ENCODE peak calls at places on chromosomes 2 and 18, in ten cellular contexts. One of them, this sample, is unnamed.

GRCh38 chr2:180657054-180657453 is 323.4 kb upstream of the UBE2E3 start:
- ATAC-seq in heart right ventricle: no peak
- ATAC-seq in naive thymus-derived CD8-positive, alpha-beta T cell: no peak
- ATAC-seq in psoas muscle: peak; percentile 44
- ATAC-seq in effector memory CD8-positive, alpha-beta T cell: no peak
- ATAC-seq in activated CD8-positive, alpha-beta memory T cell treated with anti-CD3 and anti-CD28 coated beads, Interleukin-2, amount 10 ng/mL, durations not matched to agents 7 days and 5 days: no peak
- ATAC-seq in stimulated activated naive CD8-positive, alpha-beta T cell treated with anti-CD3 and anti-CD28 coated beads, Interleukin-15, Interleukin-2, amounts not matched to agents 100 U/mL and 50 U/mL, for 24 hours: no peak
- ATAC-seq in activated CD4-positive, alpha-beta T cell treated with anti-CD3 and anti-CD28 coated beads for 36 hours: no peak
- ATAC-seq in CD4-positive, CD25-positive, alpha-beta regulatory T cell: no peak
- ATAC-seq in Right ventricle myocardium superior: no peak
- ATAC-seq in this sample: no peak

GRCh38 chr2:72718906-72719305 is 106.9 kb downstream of the EXOC6B start:
- ATAC-seq in Right ventricle myocardium superior: no peak
- ATAC-seq in effector memory CD8-positive, alpha-beta T cell: no peak
- ATAC-seq in activated CD4-positive, alpha-beta T cell treated with anti-CD3 and anti-CD28 coated beads for 36 hours: no peak
- ATAC-seq in CD4-positive, CD25-positive, alpha-beta regulatory T cell: no peak
- ATAC-seq in naive thymus-derived CD8-positive, alpha-beta T cell: no peak
- ATAC-seq in stimulated activated naive CD8-positive, alpha-beta T cell treated with anti-CD3 and anti-CD28 coated beads, Interleukin-15, Interleukin-2, amounts not matched to agents 100 U/mL and 50 U/mL, for 24 hours: no peak
- ATAC-seq in heart right ventricle: no peak
- ATAC-seq in psoas muscle: no peak
- ATAC-seq in activated CD8-positive, alpha-beta memory T cell treated with anti-CD3 and anti-CD28 coated beads, Interleukin-2, amount 10 ng/mL, durations not matched to agents 7 days and 5 days: no peak
- ATAC-seq in this sample: no peak

GRCh38 chr2:85737481-85737880 is 16.3 kb upstream of the ATOH8 start:
- ATAC-seq in heart right ventricle: peak; percentile 53
- ATAC-seq in Right ventricle myocardium superior: peak; percentile 51
- ATAC-seq in CD4-positive, CD25-positive, alpha-beta regulatory T cell: no peak
- ATAC-seq in activated CD8-positive, alpha-beta memory T cell treated with anti-CD3 and anti-CD28 coated beads, Interleukin-2, amount 10 ng/mL, durations not matched to agents 7 days and 5 days: no peak
- ATAC-seq in effector memory CD8-positive, alpha-beta T cell: no peak
- ATAC-seq in activated CD4-positive, alpha-beta T cell treated with anti-CD3 and anti-CD28 coated beads for 36 hours: no peak
- ATAC-seq in stimulated activated naive CD8-positive, alpha-beta T cell treated with anti-CD3 and anti-CD28 coated beads, Interleukin-15, Interleukin-2, amounts not matched to agents 100 U/mL and 50 U/mL, for 24 hours: no peak
- ATAC-seq in naive thymus-derived CD8-positive, alpha-beta T cell: no peak
- ATAC-seq in psoas muscle: peak; percentile 17
- ATAC-seq in this sample: no peak

GRCh38 chr2:179239194-179239593 is 25.4 kb downstream of the SESTD1 start:
- ATAC-seq in psoas muscle: no peak
- ATAC-seq in naive thymus-derived CD8-positive, alpha-beta T cell: peak; percentile 92
- ATAC-seq in effector memory CD8-positive, alpha-beta T cell: no peak
- ATAC-seq in Right ventricle myocardium superior: no peak
- ATAC-seq in activated CD4-positive, alpha-beta T cell treated with anti-CD3 and anti-CD28 coated beads for 36 hours: peak; percentile 88
- ATAC-seq in stimulated activated naive CD8-positive, alpha-beta T cell treated with anti-CD3 and anti-CD28 coated beads, Interleukin-15, Interleukin-2, amounts not matched to agents 100 U/mL and 50 U/mL, for 24 hours: peak; percentile 79
- ATAC-seq in activated CD8-positive, alpha-beta memory T cell treated with anti-CD3 and anti-CD28 coated beads, Interleukin-2, amount 10 ng/mL, durations not matched to agents 7 days and 5 days: peak; percentile 39
- ATAC-seq in heart right ventricle: no peak
- ATAC-seq in CD4-positive, CD25-positive, alpha-beta regulatory T cell: peak; percentile 84
- ATAC-seq in this sample: no peak

GRCh38 chr18:62198259-62198658 is 11.2 kb downstream of the RELCH start:
- ATAC-seq in psoas muscle: no peak
- ATAC-seq in Right ventricle myocardium superior: no peak
- ATAC-seq in stimulated activated naive CD8-positive, alpha-beta T cell treated with anti-CD3 and anti-CD28 coated beads, Interleukin-15, Interleukin-2, amounts not matched to agents 100 U/mL and 50 U/mL, for 24 hours: peak; percentile 71
- ATAC-seq in effector memory CD8-positive, alpha-beta T cell: no peak
- ATAC-seq in CD4-positive, CD25-positive, alpha-beta regulatory T cell: no peak
- ATAC-seq in activated CD4-positive, alpha-beta T cell treated with anti-CD3 and anti-CD28 coated beads for 36 hours: peak; percentile 84
- ATAC-seq in activated CD8-positive, alpha-beta memory T cell treated with anti-CD3 and anti-CD28 coated beads, Interleukin-2, amount 10 ng/mL, durations not matched to agents 7 days and 5 days: no peak
- ATAC-seq in naive thymus-derived CD8-positive, alpha-beta T cell: no peak
- ATAC-seq in heart right ventricle: no peak
- ATAC-seq in this sample: no peak

GRCh38 chr2:241289597-241289996 is 25.9 kb downstream of the HDLBP start:
- ATAC-seq in Right ventricle myocardium superior: no peak
- ATAC-seq in activated CD8-positive, alpha-beta memory T cell treated with anti-CD3 and anti-CD28 coated beads, Interleukin-2, amount 10 ng/mL, durations not matched to agents 7 days and 5 days: no peak
- ATAC-seq in effector memory CD8-positive, alpha-beta T cell: no peak
- ATAC-seq in stimulated activated naive CD8-positive, alpha-beta T cell treated with anti-CD3 and anti-CD28 coated beads, Interleukin-15, Interleukin-2, amounts not matched to agents 100 U/mL and 50 U/mL, for 24 hours: no peak
- ATAC-seq in CD4-positive, CD25-positive, alpha-beta regulatory T cell: no peak
- ATAC-seq in naive thymus-derived CD8-positive, alpha-beta T cell: no peak
- ATAC-seq in psoas muscle: no peak
- ATAC-seq in activated CD4-positive, alpha-beta T cell treated with anti-CD3 and anti-CD28 coated beads for 36 hours: no peak
- ATAC-seq in heart right ventricle: no peak
- ATAC-seq in this sample: no peak

GRCh38 chr18:24408496-24408895 is 10.9 kb upstream of the OSBPL1A start:
- ATAC-seq in psoas muscle: no peak
- ATAC-seq in stimulated activated naive CD8-positive, alpha-beta T cell treated with anti-CD3 and anti-CD28 coated beads, Interleukin-15, Interleukin-2, amounts not matched to agents 100 U/mL and 50 U/mL, for 24 hours: no peak
- ATAC-seq in naive thymus-derived CD8-positive, alpha-beta T cell: no peak
- ATAC-seq in effector memory CD8-positive, alpha-beta T cell: no peak
- ATAC-seq in CD4-positive, CD25-positive, alpha-beta regulatory T cell: no peak
- ATAC-seq in activated CD4-positive, alpha-beta T cell treated with anti-CD3 and anti-CD28 coated beads for 36 hours: no peak
- ATAC-seq in activated CD8-positive, alpha-beta memory T cell treated with anti-CD3 and anti-CD28 coated beads, Interleukin-2, amount 10 ng/mL, durations not matched to agents 7 days and 5 days: no peak
- ATAC-seq in heart right ventricle: no peak
- ATAC-seq in Right ventricle myocardium superior: no peak
- ATAC-seq in this sample: no peak

GRCh38 chr2:127656569-127657231 is 10.7 kb downstream of the GPR17 start:
- ATAC-seq in psoas muscle: no peak
- ATAC-seq in effector memory CD8-positive, alpha-beta T cell: no peak
- ATAC-seq in naive thymus-derived CD8-positive, alpha-beta T cell: no peak
- ATAC-seq in heart right ventricle: no peak
- ATAC-seq in activated CD8-positive, alpha-beta memory T cell treated with anti-CD3 and anti-CD28 coated beads, Interleukin-2, amount 10 ng/mL, durations not matched to agents 7 days and 5 days: no peak
- ATAC-seq in stimulated activated naive CD8-positive, alpha-beta T cell treated with anti-CD3 and anti-CD28 coated beads, Interleukin-15, Interleukin-2, amounts not matched to agents 100 U/mL and 50 U/mL, for 24 hours: no peak
- ATAC-seq in activated CD4-positive, alpha-beta T cell treated with anti-CD3 and anti-CD28 coated beads for 36 hours: no peak
- ATAC-seq in CD4-positive, CD25-positive, alpha-beta regulatory T cell: no peak
- ATAC-seq in Right ventricle myocardium superior: no peak
- ATAC-seq in this sample: no peak

GRCh38 chr2:67259581-67260347 is 137.4 kb upstream of the ETAA1 start:
- ATAC-seq in stimulated activated naive CD8-positive, alpha-beta T cell treated with anti-CD3 and anti-CD28 coated beads, Interleukin-15, Interleukin-2, amounts not matched to agents 100 U/mL and 50 U/mL, for 24 hours: no peak
- ATAC-seq in naive thymus-derived CD8-positive, alpha-beta T cell: no peak
- ATAC-seq in activated CD8-positive, alpha-beta memory T cell treated with anti-CD3 and anti-CD28 coated beads, Interleukin-2, amount 10 ng/mL, durations not matched to agents 7 days and 5 days: no peak
- ATAC-seq in heart right ventricle: peak; percentile 64
- ATAC-seq in psoas muscle: peak; percentile 5
- ATAC-seq in Right ventricle myocardium superior: peak; percentile 66
- ATAC-seq in activated CD4-positive, alpha-beta T cell treated with anti-CD3 and anti-CD28 coated beads for 36 hours: no peak
- ATAC-seq in CD4-positive, CD25-positive, alpha-beta regulatory T cell: no peak
- ATAC-seq in effector memory CD8-positive, alpha-beta T cell: no peak
- ATAC-seq in this sample: no peak

GRCh38 chr2:225735844-225736243 is 336.3 kb downstream of the NYAP2 start:
- ATAC-seq in CD4-positive, CD25-positive, alpha-beta regulatory T cell: no peak
- ATAC-seq in stimulated activated naive CD8-positive, alpha-beta T cell treated with anti-CD3 and anti-CD28 coated beads, Interleukin-15, Interleukin-2, amounts not matched to agents 100 U/mL and 50 U/mL, for 24 hours: no peak
- ATAC-seq in heart right ventricle: no peak
- ATAC-seq in Right ventricle myocardium superior: no peak
- ATAC-seq in psoas muscle: peak; percentile 13
- ATAC-seq in activated CD4-positive, alpha-beta T cell treated with anti-CD3 and anti-CD28 coated beads for 36 hours: no peak
- ATAC-seq in naive thymus-derived CD8-positive, alpha-beta T cell: no peak
- ATAC-seq in activated CD8-positive, alpha-beta memory T cell treated with anti-CD3 and anti-CD28 coated beads, Interleukin-2, amount 10 ng/mL, durations not matched to agents 7 days and 5 days: no peak
- ATAC-seq in effector memory CD8-positive, alpha-beta T cell: no peak
- ATAC-seq in this sample: no peak

GRCh38 chr2:215274829-215275228 is 37.0 kb upstream of the ATIC start:
- ATAC-seq in Right ventricle myocardium superior: no peak
- ATAC-seq in stimulated activated naive CD8-positive, alpha-beta T cell treated with anti-CD3 and anti-CD28 coated beads, Interleukin-15, Interleukin-2, amounts not matched to agents 100 U/mL and 50 U/mL, for 24 hours: no peak
- ATAC-seq in activated CD4-positive, alpha-beta T cell treated with anti-CD3 and anti-CD28 coated beads for 36 hours: no peak
- ATAC-seq in activated CD8-positive, alpha-beta memory T cell treated with anti-CD3 and anti-CD28 coated beads, Interleukin-2, amount 10 ng/mL, durations not matched to agents 7 days and 5 days: no peak
- ATAC-seq in effector memory CD8-positive, alpha-beta T cell: no peak
- ATAC-seq in heart right ventricle: no peak
- ATAC-seq in CD4-positive, CD25-positive, alpha-beta regulatory T cell: no peak
- ATAC-seq in psoas muscle: no peak
- ATAC-seq in naive thymus-derived CD8-positive, alpha-beta T cell: no peak
- ATAC-seq in this sample: no peak

GRCh38 chr18:25453556-25454269 is 101.7 kb upstream of the ZNF521 start:
- ATAC-seq in heart right ventricle: peak; percentile 59
- ATAC-seq in activated CD8-positive, alpha-beta memory T cell treated with anti-CD3 and anti-CD28 coated beads, Interleukin-2, amount 10 ng/mL, durations not matched to agents 7 days and 5 days: no peak
- ATAC-seq in naive thymus-derived CD8-positive, alpha-beta T cell: no peak
- ATAC-seq in CD4-positive, CD25-positive, alpha-beta regulatory T cell: no peak
- ATAC-seq in stimulated activated naive CD8-positive, alpha-beta T cell treated with anti-CD3 and anti-CD28 coated beads, Interleukin-15, Interleukin-2, amounts not matched to agents 100 U/mL and 50 U/mL, for 24 hours: no peak
- ATAC-seq in effector memory CD8-positive, alpha-beta T cell: no peak
- ATAC-seq in activated CD4-positive, alpha-beta T cell treated with anti-CD3 and anti-CD28 coated beads for 36 hours: no peak
- ATAC-seq in psoas muscle: no peak
- ATAC-seq in Right ventricle myocardium superior: peak; percentile 84
- ATAC-seq in this sample: no peak

GRCh38 chr2:105431367-105432088 is 32.7 kb upstream of the FHL2 start:
- ATAC-seq in CD4-positive, CD25-positive, alpha-beta regulatory T cell: no peak
- ATAC-seq in psoas muscle: peak; percentile 92
- ATAC-seq in naive thymus-derived CD8-positive, alpha-beta T cell: no peak
- ATAC-seq in heart right ventricle: peak; percentile 76
- ATAC-seq in stimulated activated naive CD8-positive, alpha-beta T cell treated with anti-CD3 and anti-CD28 coated beads, Interleukin-15, Interleukin-2, amounts not matched to agents 100 U/mL and 50 U/mL, for 24 hours: no peak
- ATAC-seq in Right ventricle myocardium superior: peak; percentile 28
- ATAC-seq in activated CD8-positive, alpha-beta memory T cell treated with anti-CD3 and anti-CD28 coated beads, Interleukin-2, amount 10 ng/mL, durations not matched to agents 7 days and 5 days: no peak
- ATAC-seq in effector memory CD8-positive, alpha-beta T cell: no peak
- ATAC-seq in activated CD4-positive, alpha-beta T cell treated with anti-CD3 and anti-CD28 coated beads for 36 hours: no peak
- ATAC-seq in this sample: no peak

GRCh38 chr2:102262218-102263129 is 48.9 kb upstream of the IL1RL1 start:
- ATAC-seq in psoas muscle: no peak
- ATAC-seq in CD4-positive, CD25-positive, alpha-beta regulatory T cell: no peak
- ATAC-seq in effector memory CD8-positive, alpha-beta T cell: peak; percentile 64
- ATAC-seq in activated CD4-positive, alpha-beta T cell treated with anti-CD3 and anti-CD28 coated beads for 36 hours: no peak
- ATAC-seq in naive thymus-derived CD8-positive, alpha-beta T cell: no peak
- ATAC-seq in Right ventricle myocardium superior: no peak
- ATAC-seq in activated CD8-positive, alpha-beta memory T cell treated with anti-CD3 and anti-CD28 coated beads, Interleukin-2, amount 10 ng/mL, durations not matched to agents 7 days and 5 days: no peak
- ATAC-seq in heart right ventricle: no peak
- ATAC-seq in stimulated activated naive CD8-positive, alpha-beta T cell treated with anti-CD3 and anti-CD28 coated beads, Interleukin-15, Interleukin-2, amounts not matched to agents 100 U/mL and 50 U/mL, for 24 hours: no peak
- ATAC-seq in this sample: no peak

GRCh38 chr2:46188041-46188715 is 109.0 kb upstream of the EPAS1 start:
- ATAC-seq in activated CD8-positive, alpha-beta memory T cell treated with anti-CD3 and anti-CD28 coated beads, Interleukin-2, amount 10 ng/mL, durations not matched to agents 7 days and 5 days: no peak
- ATAC-seq in Right ventricle myocardium superior: no peak
- ATAC-seq in stimulated activated naive CD8-positive, alpha-beta T cell treated with anti-CD3 and anti-CD28 coated beads, Interleukin-15, Interleukin-2, amounts not matched to agents 100 U/mL and 50 U/mL, for 24 hours: no peak
- ATAC-seq in heart right ventricle: peak; percentile 10
- ATAC-seq in effector memory CD8-positive, alpha-beta T cell: no peak
- ATAC-seq in naive thymus-derived CD8-positive, alpha-beta T cell: no peak
- ATAC-seq in psoas muscle: no peak
- ATAC-seq in activated CD4-positive, alpha-beta T cell treated with anti-CD3 and anti-CD28 coated beads for 36 hours: no peak
- ATAC-seq in CD4-positive, CD25-positive, alpha-beta regulatory T cell: no peak
- ATAC-seq in this sample: no peak

GRCh38 chr2:53558867-53559266 is 208.7 kb upstream of the CHAC2 start:
- ATAC-seq in naive thymus-derived CD8-positive, alpha-beta T cell: no peak
- ATAC-seq in effector memory CD8-positive, alpha-beta T cell: no peak
- ATAC-seq in CD4-positive, CD25-positive, alpha-beta regulatory T cell: no peak
- ATAC-seq in heart right ventricle: no peak
- ATAC-seq in activated CD4-positive, alpha-beta T cell treated with anti-CD3 and anti-CD28 coated beads for 36 hours: no peak
- ATAC-seq in stimulated activated naive CD8-positive, alpha-beta T cell treated with anti-CD3 and anti-CD28 coated beads, Interleukin-15, Interleukin-2, amounts not matched to agents 100 U/mL and 50 U/mL, for 24 hours: no peak
- ATAC-seq in Right ventricle myocardium superior: no peak
- ATAC-seq in psoas muscle: no peak
- ATAC-seq in activated CD8-positive, alpha-beta memory T cell treated with anti-CD3 and anti-CD28 coated beads, Interleukin-2, amount 10 ng/mL, durations not matched to agents 7 days and 5 days: no peak
- ATAC-seq in this sample: no peak

GRCh38 chr18:332721-333513 is 65.1 kb upstream of the THOC1 start:
- ATAC-seq in Right ventricle myocardium superior: peak; percentile 79
- ATAC-seq in activated CD8-positive, alpha-beta memory T cell treated with anti-CD3 and anti-CD28 coated beads, Interleukin-2, amount 10 ng/mL, durations not matched to agents 7 days and 5 days: no peak
- ATAC-seq in activated CD4-positive, alpha-beta T cell treated with anti-CD3 and anti-CD28 coated beads for 36 hours: no peak
- ATAC-seq in stimulated activated naive CD8-positive, alpha-beta T cell treated with anti-CD3 and anti-CD28 coated beads, Interleukin-15, Interleukin-2, amounts not matched to agents 100 U/mL and 50 U/mL, for 24 hours: no peak
- ATAC-seq in CD4-positive, CD25-positive, alpha-beta regulatory T cell: no peak
- ATAC-seq in heart right ventricle: peak; percentile 64
- ATAC-seq in psoas muscle: peak; percentile 40
- ATAC-seq in effector memory CD8-positive, alpha-beta T cell: no peak
- ATAC-seq in naive thymus-derived CD8-positive, alpha-beta T cell: no peak
- ATAC-seq in this sample: no peak

GRCh38 chr18:49400398-49401072 is 59.9 kb downstream of the DYM start:
- ATAC-seq in psoas muscle: no peak
- ATAC-seq in stimulated activated naive CD8-positive, alpha-beta T cell treated with anti-CD3 and anti-CD28 coated beads, Interleukin-15, Interleukin-2, amounts not matched to agents 100 U/mL and 50 U/mL, for 24 hours: no peak
- ATAC-seq in Right ventricle myocardium superior: no peak
- ATAC-seq in activated CD4-positive, alpha-beta T cell treated with anti-CD3 and anti-CD28 coated beads for 36 hours: no peak
- ATAC-seq in naive thymus-derived CD8-positive, alpha-beta T cell: no peak
- ATAC-seq in heart right ventricle: no peak
- ATAC-seq in activated CD8-positive, alpha-beta memory T cell treated with anti-CD3 and anti-CD28 coated beads, Interleukin-2, amount 10 ng/mL, durations not matched to agents 7 days and 5 days: no peak
- ATAC-seq in CD4-positive, CD25-positive, alpha-beta regulatory T cell: no peak
- ATAC-seq in effector memory CD8-positive, alpha-beta T cell: no peak
- ATAC-seq in this sample: no peak

GRCh38 chr2:234980476-234981187 is 28.8 kb downstream of the SH3BP4 start:
- ATAC-seq in activated CD4-positive, alpha-beta T cell treated with anti-CD3 and anti-CD28 coated beads for 36 hours: no peak
- ATAC-seq in heart right ventricle: peak; percentile 49
- ATAC-seq in activated CD8-positive, alpha-beta memory T cell treated with anti-CD3 and anti-CD28 coated beads, Interleukin-2, amount 10 ng/mL, durations not matched to agents 7 days and 5 days: no peak
- ATAC-seq in psoas muscle: no peak
- ATAC-seq in naive thymus-derived CD8-positive, alpha-beta T cell: no peak
- ATAC-seq in CD4-positive, CD25-positive, alpha-beta regulatory T cell: no peak
- ATAC-seq in Right ventricle myocardium superior: peak; percentile 19
- ATAC-seq in effector memory CD8-positive, alpha-beta T cell: no peak
- ATAC-seq in stimulated activated naive CD8-positive, alpha-beta T cell treated with anti-CD3 and anti-CD28 coated beads, Interleukin-15, Interleukin-2, amounts not matched to agents 100 U/mL and 50 U/mL, for 24 hours: no peak
- ATAC-seq in this sample: no peak

GRCh38 chr2:72233211-72233610 is 85.5 kb upstream of the CYP26B1 start:
- ATAC-seq in psoas muscle: no peak
- ATAC-seq in naive thymus-derived CD8-positive, alpha-beta T cell: no peak
- ATAC-seq in effector memory CD8-positive, alpha-beta T cell: no peak
- ATAC-seq in heart right ventricle: no peak
- ATAC-seq in activated CD4-positive, alpha-beta T cell treated with anti-CD3 and anti-CD28 coated beads for 36 hours: no peak
- ATAC-seq in stimulated activated naive CD8-positive, alpha-beta T cell treated with anti-CD3 and anti-CD28 coated beads, Interleukin-15, Interleukin-2, amounts not matched to agents 100 U/mL and 50 U/mL, for 24 hours: no peak
- ATAC-seq in activated CD8-positive, alpha-beta memory T cell treated with anti-CD3 and anti-CD28 coated beads, Interleukin-2, amount 10 ng/mL, durations not matched to agents 7 days and 5 days: no peak
- ATAC-seq in CD4-positive, CD25-positive, alpha-beta regulatory T cell: no peak
- ATAC-seq in Right ventricle myocardium superior: peak; percentile 34
- ATAC-seq in this sample: no peak

GRCh38 chr2:181431674-181432073 is 25.5 kb upstream of the ITGA4 start:
- ATAC-seq in heart right ventricle: no peak
- ATAC-seq in CD4-positive, CD25-positive, alpha-beta regulatory T cell: no peak
- ATAC-seq in psoas muscle: no peak
- ATAC-seq in naive thymus-derived CD8-positive, alpha-beta T cell: no peak
- ATAC-seq in activated CD8-positive, alpha-beta memory T cell treated with anti-CD3 and anti-CD28 coated beads, Interleukin-2, amount 10 ng/mL, durations not matched to agents 7 days and 5 days: no peak
- ATAC-seq in effector memory CD8-positive, alpha-beta T cell: no peak
- ATAC-seq in Right ventricle myocardium superior: no peak
- ATAC-seq in stimulated activated naive CD8-positive, alpha-beta T cell treated with anti-CD3 and anti-CD28 coated beads, Interleukin-15, Interleukin-2, amounts not matched to agents 100 U/mL and 50 U/mL, for 24 hours: no peak
- ATAC-seq in activated CD4-positive, alpha-beta T cell treated with anti-CD3 and anti-CD28 coated beads for 36 hours: no peak
- ATAC-seq in this sample: no peak

GRCh38 chr18:36760598-36760997 is 68.2 kb downstream of the TPGS2 start:
- ATAC-seq in psoas muscle: no peak
- ATAC-seq in heart right ventricle: no peak
- ATAC-seq in Right ventricle myocardium superior: no peak
- ATAC-seq in stimulated activated naive CD8-positive, alpha-beta T cell treated with anti-CD3 and anti-CD28 coated beads, Interleukin-15, Interleukin-2, amounts not matched to agents 100 U/mL and 50 U/mL, for 24 hours: no peak
- ATAC-seq in activated CD4-positive, alpha-beta T cell treated with anti-CD3 and anti-CD28 coated beads for 36 hours: no peak
- ATAC-seq in activated CD8-positive, alpha-beta memory T cell treated with anti-CD3 and anti-CD28 coated beads, Interleukin-2, amount 10 ng/mL, durations not matched to agents 7 days and 5 days: no peak
- ATAC-seq in naive thymus-derived CD8-positive, alpha-beta T cell: no peak
- ATAC-seq in effector memory CD8-positive, alpha-beta T cell: no peak
- ATAC-seq in CD4-positive, CD25-positive, alpha-beta regulatory T cell: no peak
- ATAC-seq in this sample: peak; percentile 14

GRCh38 chr2:54906711-54907110 is 143.5 kb downstream of the RTN4 start:
- ATAC-seq in heart right ventricle: no peak
- ATAC-seq in activated CD8-positive, alpha-beta memory T cell treated with anti-CD3 and anti-CD28 coated beads, Interleukin-2, amount 10 ng/mL, durations not matched to agents 7 days and 5 days: no peak
- ATAC-seq in naive thymus-derived CD8-positive, alpha-beta T cell: no peak
- ATAC-seq in psoas muscle: peak; percentile 39
- ATAC-seq in effector memory CD8-positive, alpha-beta T cell: no peak
- ATAC-seq in CD4-positive, CD25-positive, alpha-beta regulatory T cell: no peak
- ATAC-seq in Right ventricle myocardium superior: no peak
- ATAC-seq in stimulated activated naive CD8-positive, alpha-beta T cell treated with anti-CD3 and anti-CD28 coated beads, Interleukin-15, Interleukin-2, amounts not matched to agents 100 U/mL and 50 U/mL, for 24 hours: no peak
- ATAC-seq in activated CD4-positive, alpha-beta T cell treated with anti-CD3 and anti-CD28 coated beads for 36 hours: no peak
- ATAC-seq in this sample: no peak

GRCh38 chr2:36389081-36389480 is 33.5 kb downstream of the CRIM1 start:
- ATAC-seq in effector memory CD8-positive, alpha-beta T cell: no peak
- ATAC-seq in naive thymus-derived CD8-positive, alpha-beta T cell: no peak
- ATAC-seq in activated CD8-positive, alpha-beta memory T cell treated with anti-CD3 and anti-CD28 coated beads, Interleukin-2, amount 10 ng/mL, durations not matched to agents 7 days and 5 days: no peak
- ATAC-seq in activated CD4-positive, alpha-beta T cell treated with anti-CD3 and anti-CD28 coated beads for 36 hours: no peak
- ATAC-seq in heart right ventricle: peak; percentile 72
- ATAC-seq in Right ventricle myocardium superior: peak; percentile 58
- ATAC-seq in stimulated activated naive CD8-positive, alpha-beta T cell treated with anti-CD3 and anti-CD28 coated beads, Interleukin-15, Interleukin-2, amounts not matched to agents 100 U/mL and 50 U/mL, for 24 hours: no peak
- ATAC-seq in psoas muscle: no peak
- ATAC-seq in CD4-positive, CD25-positive, alpha-beta regulatory T cell: no peak
- ATAC-seq in this sample: no peak

GRCh38 chr18:9697121-9697520 is 11.0 kb upstream of the RAB31 start:
- ATAC-seq in activated CD8-positive, alpha-beta memory T cell treated with anti-CD3 and anti-CD28 coated beads, Interleukin-2, amount 10 ng/mL, durations not matched to agents 7 days and 5 days: no peak
- ATAC-seq in heart right ventricle: no peak
- ATAC-seq in stimulated activated naive CD8-positive, alpha-beta T cell treated with anti-CD3 and anti-CD28 coated beads, Interleukin-15, Interleukin-2, amounts not matched to agents 100 U/mL and 50 U/mL, for 24 hours: no peak
- ATAC-seq in activated CD4-positive, alpha-beta T cell treated with anti-CD3 and anti-CD28 coated beads for 36 hours: no peak
- ATAC-seq in effector memory CD8-positive, alpha-beta T cell: no peak
- ATAC-seq in psoas muscle: no peak
- ATAC-seq in naive thymus-derived CD8-positive, alpha-beta T cell: no peak
- ATAC-seq in CD4-positive, CD25-positive, alpha-beta regulatory T cell: no peak
- ATAC-seq in Right ventricle myocardium superior: peak; percentile 34
- ATAC-seq in this sample: no peak

GRCh38 chr2:204691911-204692510 is 146.7 kb downstream of the PARD3B start:
- ATAC-seq in heart right ventricle: peak; percentile 83
- ATAC-seq in psoas muscle: peak; percentile 86
- ATAC-seq in Right ventricle myocardium superior: peak; percentile 95
- ATAC-seq in naive thymus-derived CD8-positive, alpha-beta T cell: no peak
- ATAC-seq in stimulated activated naive CD8-positive, alpha-beta T cell treated with anti-CD3 and anti-CD28 coated beads, Interleukin-15, Interleukin-2, amounts not matched to agents 100 U/mL and 50 U/mL, for 24 hours: no peak
- ATAC-seq in activated CD8-positive, alpha-beta memory T cell treated with anti-CD3 and anti-CD28 coated beads, Interleukin-2, amount 10 ng/mL, durations not matched to agents 7 days and 5 days: no peak
- ATAC-seq in CD4-positive, CD25-positive, alpha-beta regulatory T cell: no peak
- ATAC-seq in activated CD4-positive, alpha-beta T cell treated with anti-CD3 and anti-CD28 coated beads for 36 hours: peak; percentile 36
- ATAC-seq in effector memory CD8-positive, alpha-beta T cell: no peak
- ATAC-seq in this sample: no peak

GRCh38 chr2:200302940-200303727 is 3.4 kb upstream of the SPATS2L start:
- ATAC-seq in effector memory CD8-positive, alpha-beta T cell: no peak
- ATAC-seq in heart right ventricle: no peak
- ATAC-seq in activated CD4-positive, alpha-beta T cell treated with anti-CD3 and anti-CD28 coated beads for 36 hours: peak; percentile 36
- ATAC-seq in naive thymus-derived CD8-positive, alpha-beta T cell: no peak
- ATAC-seq in stimulated activated naive CD8-positive, alpha-beta T cell treated with anti-CD3 and anti-CD28 coated beads, Interleukin-15, Interleukin-2, amounts not matched to agents 100 U/mL and 50 U/mL, for 24 hours: no peak
- ATAC-seq in psoas muscle: no peak
- ATAC-seq in CD4-positive, CD25-positive, alpha-beta regulatory T cell: no peak
- ATAC-seq in activated CD8-positive, alpha-beta memory T cell treated with anti-CD3 and anti-CD28 coated beads, Interleukin-2, amount 10 ng/mL, durations not matched to agents 7 days and 5 days: no peak
- ATAC-seq in Right ventricle myocardium superior: no peak
- ATAC-seq in this sample: no peak

GRCh38 chr2:134193006-134193405 is 60.9 kb upstream of the MGAT5 start:
- ATAC-seq in psoas muscle: no peak
- ATAC-seq in stimulated activated naive CD8-positive, alpha-beta T cell treated with anti-CD3 and anti-CD28 coated beads, Interleukin-15, Interleukin-2, amounts not matched to agents 100 U/mL and 50 U/mL, for 24 hours: no peak
- ATAC-seq in CD4-positive, CD25-positive, alpha-beta regulatory T cell: no peak
- ATAC-seq in activated CD4-positive, alpha-beta T cell treated with anti-CD3 and anti-CD28 coated beads for 36 hours: no peak
- ATAC-seq in naive thymus-derived CD8-positive, alpha-beta T cell: no peak
- ATAC-seq in Right ventricle myocardium superior: no peak
- ATAC-seq in heart right ventricle: no peak
- ATAC-seq in activated CD8-positive, alpha-beta memory T cell treated with anti-CD3 and anti-CD28 coated beads, Interleukin-2, amount 10 ng/mL, durations not matched to agents 7 days and 5 days: no peak
- ATAC-seq in effector memory CD8-positive, alpha-beta T cell: no peak
- ATAC-seq in this sample: no peak